ENCODE peak calls at places on chromosome 17, in five cellular contexts. D is BJ, B is mammary epithelial cell, N is WERI-Rb-1, J is heart right ventricle. K is an unnamed sample.

GRCh38 chr17:69779378-69780214 is 295.4 kb upstream of the KCNJ16 start:
- DNase-seq in D (no peak), B (no peak), N (no peak), J (no peak), K (peak; percentile 91)

GRCh38 chr17:77470800-77471733 is 330.3 kb downstream of the SEC14L1 start:
- DNase-seq in D (no peak), B (no peak), N (no peak), J (peak; percentile 70), K (peak; percentile 51)

GRCh38 chr17:47230864-47231263 is 21.7 kb downstream of the MYL4 start:
- DNase-seq in D (no peak), B (no peak), N (no peak), J (no peak), K (no peak)

GRCh38 chr17:78921437-78921971 is 3.7 kb downstream of the TIMP2 start:
- DNase-seq in D (no peak), B (no peak), N (no peak), J (peak; percentile 52), K (no peak)

GRCh38 chr17:62703776-62704380 is 76.4 kb downstream of the MRC2 start:
- DNase-seq in D (no peak), B (peak; percentile 69), N (peak; percentile 87), J (peak; percentile 79), K (peak; percentile 90)

GRCh38 chr17:6028294-6028693 is 41.9 kb upstream of the WSCD1 start:
- DNase-seq in D (no peak), B (no peak), N (no peak), J (no peak), K (no peak)

GRCh38 chr17:6641374-6641818 is 536 bp downstream of the TXNDC17 start:
- DNase-seq in D (no peak), B (peak; percentile 33), N (no peak), J (no peak), K (peak; percentile 15)

GRCh38 chr17:80860101-80860671 is 131.5 kb upstream of the CHMP6 start:
- DNase-seq in D (no peak), B (no peak), N (no peak), J (no peak), K (no peak)

GRCh38 chr17:7004398-7005253 is 7.8 kb upstream of the RNASEK start:
- DNase-seq in D (no peak), B (peak; percentile 69), N (no peak), J (no peak), K (peak; percentile 82)

GRCh38 chr17:63075969-63076368 is 109.9 kb downstream of the TANC2 start:
- DNase-seq in D (no peak), B (no peak), N (no peak), J (no peak), K (no peak)

GRCh38 chr17:5800131-5800530 is 215.8 kb upstream of the NLRP1 start:
- DNase-seq in D (no peak), B (no peak), N (no peak), J (no peak), K (no peak)

GRCh38 chr17:27403480-27404005 is 52.7 kb upstream of the KSR1 start:
- DNase-seq in D (no peak), B (no peak), N (no peak), J (no peak), K (no peak)

GRCh38 chr17:7740481-7741001 is 23.0 kb downstream of the DNAH2 start:
- DNase-seq in D (no peak), B (no peak), N (no peak), J (peak; percentile 27), K (no peak)

GRCh38 chr17:8556074-8556473 is 74.5 kb downstream of the MYH10 start:
- DNase-seq in D (no peak), B (peak; percentile 9), N (no peak), J (no peak), K (peak; percentile 69)

GRCh38 chr17:75909051-75909811 is 4.5 kb upstream of the MRPL38 start:
- DNase-seq in D (no peak), B (no peak), N (no peak), J (no peak), K (no peak)

GRCh38 chr17:9195346-9195870 is 174.1 kb downstream of the NTN1 start:
- DNase-seq in D (no peak), B (no peak), N (peak; percentile 41), J (no peak), K (no peak)

DNA sequence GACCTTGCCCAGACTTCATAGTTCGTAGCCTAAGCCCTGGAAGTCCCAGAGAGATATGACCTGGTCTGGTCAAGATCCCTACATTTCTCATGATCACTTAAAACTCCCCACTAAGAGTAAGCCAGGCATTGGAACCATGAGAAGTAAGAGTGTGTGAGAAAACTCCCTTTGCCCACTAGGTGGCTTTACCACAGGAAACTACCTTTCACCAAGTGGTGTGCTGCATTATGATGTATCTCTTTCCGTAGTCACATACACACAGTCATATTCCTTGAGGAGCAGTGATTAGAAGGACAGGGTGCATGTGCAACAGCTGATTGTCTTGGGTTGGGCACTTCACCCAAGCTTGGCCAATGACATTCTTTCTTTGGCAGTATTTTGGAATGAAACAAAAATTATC is 639.3 kb downstream of the KCNJ2 start:
- DNase-seq in D (no peak), B (peak; percentile 8), N (no peak), J (no peak), K (peak; percentile 63)
- TF ChIP-seq CTCF in D (no peak), B (peak; percentile 59), N (peak; percentile 81), J (no peak), K (peak; percentile 88)

GRCh38 chr17:31456814-31457213 is 65.3 kb downstream of the RAB11FIP4 start:
- DNase-seq in D (no peak), B (no peak), N (no peak), J (no peak), K (no peak)
- H3K36me3 ChIP-seq in D (no peaks in the 10 kb centered on the region), B (no peaks in the 10 kb centered on the region), N (no peaks in the 10 kb centered on the region), J (no peaks in the 10 kb centered on the region), K (no peaks in the 10 kb centered on the region)

GRCh38 chr17:42577532-42578281 is at the start of gene PSMC3IP:
- DNase-seq in D (peak; percentile 79), B (peak; percentile 94), N (peak; percentile 99), J (peak; percentile 95), K (peak; percentile 91)
- TF ChIP-seq CTCF in D (peak; percentile 49), B (peak; percentile 9), N (peak; percentile 50), J (peak; percentile 59), K (peak; percentile 45)

DNA sequence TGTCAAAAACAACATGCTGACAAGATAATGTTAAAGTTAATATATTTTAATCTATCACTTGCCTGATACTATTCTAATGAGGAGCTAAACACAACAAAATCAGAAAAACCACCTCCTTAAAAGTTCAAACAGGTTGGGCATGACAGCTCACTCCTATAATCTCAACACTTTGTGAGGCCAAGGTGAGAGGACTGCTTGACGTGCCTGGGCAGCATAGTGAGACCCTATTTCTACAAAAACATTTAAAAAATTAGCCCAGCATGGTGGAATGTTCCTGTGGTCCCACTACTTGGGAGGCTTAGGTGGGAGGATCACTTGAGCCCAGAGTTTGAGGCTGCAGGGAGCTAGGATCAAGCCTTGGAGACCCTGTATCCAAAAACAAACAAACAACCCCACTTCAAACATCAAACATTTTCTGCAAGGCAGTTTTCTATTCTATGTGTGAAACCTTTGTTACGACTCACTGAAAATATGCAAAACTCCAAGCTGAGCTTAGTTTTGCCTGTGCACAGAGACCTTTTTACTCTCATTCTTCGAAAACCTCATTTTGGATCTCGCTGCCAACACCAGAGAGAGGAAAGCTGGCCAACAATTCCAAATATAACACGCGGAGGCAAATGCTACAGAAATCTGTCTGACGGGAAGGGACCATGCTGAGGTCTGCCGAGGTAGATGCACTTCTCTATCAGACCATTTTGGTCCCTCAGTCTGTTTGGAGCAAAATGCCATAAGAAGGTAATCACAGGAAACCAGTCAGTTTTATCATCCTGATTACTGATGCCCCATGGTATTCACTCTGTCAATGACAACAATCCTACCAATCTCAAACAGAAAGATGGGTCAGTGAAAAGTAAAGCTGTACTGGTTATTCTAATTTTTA is 6.2 kb downstream of the PHF12 start:
- DNase-seq in D (no peak), B (peak; percentile 29), N (no peak), J (no peak), K (peak; percentile 29)
- H3K36me3 ChIP-seq in D (no peaks in the 10 kb centered on the region), B (peaks cover 3% of the 10 kb centered on the region), N (peaks cover 80% of the 10 kb centered on the region), J (peaks cover 15% of the 10 kb centered on the region), K (peaks cover 16% of the 10 kb centered on the region)

GRCh38 chr17:16872836-16873653 is 98.9 kb downstream of the TNFRSF13B start:
- DNase-seq in D (no peak), B (peak; percentile 8), N (peak; percentile 72), J (peak; percentile 26), K (peak; percentile 66)
- TF ChIP-seq CTCF in D (peak; percentile 68), B (peak; percentile 63), N (peak; percentile 91), J (peak; percentile 57), K (peak; percentile 93)

GRCh38 chr17:4547118-4547906 is 7.9 kb downstream of the MYBBP1A start:
- DNase-seq in D (no peak), B (no peak), N (peak; percentile 90), J (no peak), K (no peak)
- H3K36me3 ChIP-seq in D (peaks cover 56% of the 10 kb centered on the region), B (peaks cover 26% of the 10 kb centered on the region), N (peaks cover 72% of the 10 kb centered on the region), J (peaks cover 81% of the 10 kb centered on the region), K (peaks cover 33% of the 10 kb centered on the region)

GRCh38 chr17:44911133-44912001 is 3.9 kb downstream of the GFAP start:
- DNase-seq in D (no peak), B (no peak), N (peak; percentile 85), J (peak; percentile 63), K (peak; percentile 48)
- TF ChIP-seq CTCF in D (peak; percentile 62), B (peak; percentile 22), N (peak; percentile 96), J (peak; percentile 69), K (peak; percentile 61)

K was measured in PC-3.